ENCODE peak calls at places on chromosomes 12 and 14, in four cellular contexts. One of them, this sample, is unnamed.

GRCh38 chr12:51771008-51771407 is 77.5 kb downstream of the FIGNL2 start:
- DNase-seq in ELF-1: no peak
- DNase-seq in activated T-cell treated with anti-CD3 and anti-CD28 coated beads for 24 hours: no peak
- DNase-seq in coronary artery: no peak
- DNase-seq in this sample: no peak

GRCh38 chr12:31369712-31370521 is 44.0 kb upstream of the SINHCAF start:
- DNase-seq in coronary artery: no peak
- DNase-seq in ELF-1: peak; percentile 65
- DNase-seq in activated T-cell treated with anti-CD3 and anti-CD28 coated beads for 24 hours: no peak
- DNase-seq in this sample: no peak

GRCh38 chr14:99982449-99983250 is 82.6 kb upstream of the EVL start:
- DNase-seq in activated T-cell treated with anti-CD3 and anti-CD28 coated beads for 24 hours: peak; percentile 53
- DNase-seq in ELF-1: peak; percentile 68
- DNase-seq in coronary artery: no peak
- DNase-seq in this sample: peak; percentile 82

GRCh38 chr14:23052671-23053070 is 4.6 kb downstream of the CDH24 start:
- DNase-seq in activated T-cell treated with anti-CD3 and anti-CD28 coated beads for 24 hours: no peak
- DNase-seq in coronary artery: no peak
- DNase-seq in ELF-1: no peak
- DNase-seq in this sample: no peak

GRCh38 chr12:26125451-26126339 is 858 bp upstream of the BHLHE41 start:
- DNase-seq in ELF-1: peak; percentile 77
- DNase-seq in activated T-cell treated with anti-CD3 and anti-CD28 coated beads for 24 hours: no peak
- DNase-seq in coronary artery: peak; percentile 92
- DNase-seq in this sample: peak; percentile 81

GRCh38 chr12:82504411-82504810 is 146.1 kb downstream of the METTL25 start:
- DNase-seq in ELF-1: no peak
- DNase-seq in coronary artery: no peak
- DNase-seq in activated T-cell treated with anti-CD3 and anti-CD28 coated beads for 24 hours: no peak
- DNase-seq in this sample: no peak

GRCh38 chr14:92685784-92686355 is 62.6 kb downstream of the LGMN start:
- DNase-seq in coronary artery: no peak
- DNase-seq in ELF-1: no peak
- DNase-seq in activated T-cell treated with anti-CD3 and anti-CD28 coated beads for 24 hours: no peak
- DNase-seq in this sample: no peak

GRCh38 chr12:67651380-67651695 is 2.8 kb downstream of the DYRK2 start:
- DNase-seq in activated T-cell treated with anti-CD3 and anti-CD28 coated beads for 24 hours: peak; percentile 11
- DNase-seq in ELF-1: no peak
- DNase-seq in coronary artery: no peak
- DNase-seq in this sample: no peak

GRCh38 chr12:6784292-6784691 is 5.0 kb upstream of the CD4 start:
- DNase-seq in activated T-cell treated with anti-CD3 and anti-CD28 coated beads for 24 hours: no peak
- DNase-seq in ELF-1: no peak
- DNase-seq in coronary artery: no peak
- DNase-seq in this sample: no peak

GRCh38 chr12:34391771-34392581 is 369.7 kb downstream of the ALG10 start:
- DNase-seq in coronary artery: peak; percentile 65
- DNase-seq in ELF-1: no peak
- DNase-seq in activated T-cell treated with anti-CD3 and anti-CD28 coated beads for 24 hours: no peak
- DNase-seq in this sample: no peak

GRCh38 chr12:5556033-5556614 is 124.2 kb downstream of the NTF3 start:
- DNase-seq in coronary artery: no peak
- DNase-seq in ELF-1: no peak
- DNase-seq in activated T-cell treated with anti-CD3 and anti-CD28 coated beads for 24 hours: no peak
- DNase-seq in this sample: no peak

GRCh38 chr14:23056956-23057756 is at the start of gene CDH24:
- DNase-seq in coronary artery: no peak
- DNase-seq in ELF-1: peak; percentile 67
- DNase-seq in activated T-cell treated with anti-CD3 and anti-CD28 coated beads for 24 hours: peak; percentile 53
- DNase-seq in this sample: peak; percentile 85

GRCh38 chr12:92602930-92603623 is 99.7 kb upstream of the PLEKHG7 start:
- DNase-seq in activated T-cell treated with anti-CD3 and anti-CD28 coated beads for 24 hours: no peak
- DNase-seq in ELF-1: no peak
- DNase-seq in coronary artery: no peak
- DNase-seq in this sample: no peak

GRCh38 chr12:13044859-13045384 is 741 bp downstream of the FAM234B start:
- DNase-seq in coronary artery: no peak
- DNase-seq in activated T-cell treated with anti-CD3 and anti-CD28 coated beads for 24 hours: no peak
- DNase-seq in ELF-1: no peak
- DNase-seq in this sample: no peak

GRCh38 chr14:88870777-88871176 is 46.3 kb downstream of the TTC8 start:
- DNase-seq in activated T-cell treated with anti-CD3 and anti-CD28 coated beads for 24 hours: no peak
- DNase-seq in coronary artery: no peak
- DNase-seq in ELF-1: no peak
- DNase-seq in this sample: no peak

GRCh38 chr14:51922624-51923023 is 62.2 kb downstream of the GNG2 start:
- DNase-seq in coronary artery: no peak
- DNase-seq in ELF-1: no peak
- DNase-seq in activated T-cell treated with anti-CD3 and anti-CD28 coated beads for 24 hours: no peak
- DNase-seq in this sample: no peak

GRCh38 chr14:46250113-46250703 is 401.4 kb downstream of the RPL10L start:
- DNase-seq in coronary artery: no peak
- DNase-seq in ELF-1: no peak
- DNase-seq in activated T-cell treated with anti-CD3 and anti-CD28 coated beads for 24 hours: no peak
- DNase-seq in this sample: peak; percentile 5

GRCh38 chr14:35346738-35347322 is 54.6 kb downstream of the PSMA6 start:
- DNase-seq in activated T-cell treated with anti-CD3 and anti-CD28 coated beads for 24 hours: no peak
- DNase-seq in ELF-1: no peak
- DNase-seq in coronary artery: no peak
- DNase-seq in this sample: no peak

GRCh38 chr14:106875503-106875902 is 1349.1 kb downstream of the TMEM121 start:
- DNase-seq in coronary artery: no peak
- DNase-seq in ELF-1: no peak
- DNase-seq in activated T-cell treated with anti-CD3 and anti-CD28 coated beads for 24 hours: no peak
- DNase-seq in this sample: no peak

GRCh38 chr14:24159777-24160498 is 1.1 kb upstream of the IRF9 start:
- DNase-seq in ELF-1: no peak
- DNase-seq in activated T-cell treated with anti-CD3 and anti-CD28 coated beads for 24 hours: no peak
- DNase-seq in coronary artery: peak; percentile 68
- DNase-seq in this sample: no peak